ENCODE peak calls at places on chromosomes 3 and 15, in eight cellular contexts. A is epithelial cell of esophagus; R is activated CD4-positive, alpha-beta T cell treated with anti-CD3 and anti-CD28 coated beads, Interleukin-2, amount 50 U/mL, for 1 hour; M is frontal cortex; P is GM04504; E is psoas muscle; V is progenitor cell of endocrine pancreas; L is NCI-H226. B is an unnamed sample.

GRCh38 chr3:105108823-105109222 is 257.9 kb upstream of the ALCAM start:
- DNase-seq in A (peak; percentile 18), R (no peak), M (no peak), P (no peak), E (no peak), V (no peak), L (no peak), B (no peak)

GRCh38 chr3:171468296-171468906 is 8.2 kb upstream of the TNIK start:
- DNase-seq in A (no peak), R (no peak), M (no peak), P (no peak), E (no peak), V (no peak), L (no peak), B (no peak)

GRCh38 chr3:52218026-52218425 is 7.4 kb downstream of the TLR9 start:
- DNase-seq in A (no peak), R (no peak), M (no peak), P (no peak), E (no peak), V (no peak), L (no peak), B (no peak)

GRCh38 chr3:99753268-99753975 is 64.2 kb upstream of the CMSS1 start:
- DNase-seq in A (peak; percentile 76), R (no peak), M (no peak), P (peak; percentile 35), E (no peak), V (no peak), L (peak; percentile 31), B (no peak)

GRCh38 chr15:66587749-66588148 is 22.0 kb upstream of the LCTL start:
- DNase-seq in A (no peak), R (no peak), M (no peak), P (no peak), E (no peak), V (no peak), L (no peak), B (no peak)

GRCh38 chr3:102089182-102089581 is 239.9 kb downstream of the NFKBIZ start:
- DNase-seq in A (no peak), R (no peak), M (no peak), P (no peak), E (no peak), V (no peak), L (no peak), B (no peak)

GRCh38 chr15:89662893-89663673 is 7.8 kb upstream of the KIF7 start:
- DNase-seq in A (peak; percentile 81), R (no peak), M (no peak), P (peak; percentile 94), E (peak; percentile 73), V (no peak), L (peak; percentile 100), B (no peak)

GRCh38 chr15:77083381-77084160 is 12.7 kb upstream of the TSPAN3 start:
- DNase-seq in A (peak; percentile 84), R (peak; percentile 47), M (peak; percentile 31), P (no peak), E (peak; percentile 83), V (peak; percentile 30), L (peak; percentile 100), B (peak; percentile 60)

GRCh38 chr3:107660316-107660976 is 137.7 kb downstream of the BBX start:
- DNase-seq in A (peak; percentile 48), R (no peak), M (no peak), P (no peak), E (no peak), V (no peak), L (no peak), B (no peak)

GRCh38 chr3:4261411-4261810 is 41.8 kb upstream of the SETMAR start:
- DNase-seq in A (no peak), R (no peak), M (no peak), P (no peak), E (no peak), V (no peak), L (no peak), B (no peak)

GRCh38 chr15:78635346-78635745 is 5.7 kb downstream of the CHRNB4 start:
- DNase-seq in A (no peak), R (no peak), M (no peak), P (no peak), E (no peak), V (no peak), L (no peak), B (no peak)